ENCODE peak calls at places on chromosomes 6 and 20, in five cellular contexts. P is tibial artery, R is pancreas, Z is heart right ventricle, H is AG04450. K is an unnamed sample.

GRCh38 chr20:3846378-3846739 is 275 bp upstream of the MAVS start:
- DNase-seq in H (no peak), Z (no peak), R (no peak), P (no peak), K (no peak)

GRCh38 chr6:127904160-127904559 is 3.3 kb upstream of the THEMIS start:
- DNase-seq in H (no peak), Z (no peak), P (no peak), R (no peak), K (no peak)

GRCh38 chr20:25319241-25320034 is 71.2 kb downstream of the ABHD12 start:
- DNase-seq in P (no peak), Z (no peak), H (no peak), R (no peak), K (no peak)

GRCh38 chr6:14664112-14664592 is 546.6 kb downstream of the CD83 start:
- DNase-seq in Z (no peak), H (no peak), P (no peak), R (no peak), K (no peak)

GRCh38 chr20:49846206-49846807 is 33.7 kb downstream of the SLC9A8 start:
- DNase-seq in Z (no peak), R (no peak), H (no peak), P (no peak), K (no peak)

GRCh38 chr20:33233129-33233774 is 2.5 kb upstream of the BPIFA1 start:
- DNase-seq in H (no peak), R (no peak), P (no peak), Z (no peak), K (no peak)

GRCh38 chr20:48262955-48263354 is 477.7 kb upstream of the SULF2 start:
- DNase-seq in Z (no peak), R (no peak), H (no peak), P (no peak), K (peak; percentile 45)

GRCh38 chr6:79878142-79878748 is 69.1 kb downstream of the ELOVL4 start:
- DNase-seq in P (no peak), H (no peak), Z (peak; percentile 35), R (peak; percentile 49), K (no peak)

GRCh38 chr6:75166236-75166635 is 39.6 kb downstream of the COL12A1 start:
- DNase-seq in R (no peak), H (no peak), P (no peak), Z (no peak), K (no peak)

GRCh38 chr6:106163966-106164877 is 78.1 kb downstream of the PRDM1 start:
- DNase-seq in R (no peak), Z (no peak), H (peak; percentile 51), P (peak; percentile 46), K (no peak)

GRCh38 chr20:10067305-10067704 is 32.5 kb downstream of the ANKEF1 start:
- DNase-seq in Z (no peak), P (no peak), R (no peak), H (no peak), K (no peak)

GRCh38 chr20:39458452-39458851 is 496.3 kb downstream of the DHX35 start:
- DNase-seq in R (no peak), P (no peak), Z (no peak), H (no peak), K (no peak)

GRCh38 chr20:3749689-3750639 is 17.5 kb downstream of the HSPA12B start:
- DNase-seq in P (no peak), R (peak; percentile 81), H (no peak), Z (peak; percentile 34), K (no peak)

GRCh38 chr6:127854009-127854408 is 46.8 kb downstream of the THEMIS start:
- DNase-seq in P (no peak), H (no peak), Z (no peak), R (no peak), K (no peak)

GRCh38 chr20:49110767-49111694 is 64.9 kb downstream of the CSE1L start:
- DNase-seq in H (no peak), P (no peak), R (no peak), Z (no peak), K (no peak)

GRCh38 chr6:47413752-47414516 is 63.7 kb upstream of the CD2AP start:
- DNase-seq in H (peak; percentile 23), P (peak; percentile 25), R (no peak), Z (no peak), K (no peak)

GRCh38 chr20:19211661-19212523 is 550 bp upstream of the SLC24A3 start:
- DNase-seq in P (no peak), Z (peak; percentile 29), R (peak; percentile 68), H (no peak), K (no peak)

DNA sequence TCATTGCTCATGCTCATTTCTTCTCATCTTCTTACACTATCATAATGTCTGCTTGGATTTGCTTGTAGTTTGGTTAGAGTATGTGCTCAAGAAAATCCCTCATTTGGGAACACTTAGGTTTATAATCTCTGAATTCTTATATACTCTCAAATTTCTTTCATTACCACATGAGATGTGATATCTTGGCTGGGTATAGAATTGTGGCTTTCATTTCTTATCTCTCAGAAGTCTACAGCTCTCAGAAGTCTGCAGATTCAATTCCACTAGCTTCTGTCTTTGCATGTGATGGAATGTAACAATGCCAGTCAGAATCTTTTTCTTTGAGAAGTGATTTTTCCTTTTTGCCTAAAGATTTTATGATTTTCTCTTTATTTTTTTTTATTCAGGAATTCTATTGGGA is 50.9 kb downstream of the STMND1 start:
- DNase-seq in R (no peak), Z (no peak), H (no peak), P (no peak), K (no peak)
- H3K27ac ChIP-seq in R (no peak overlapping the region), Z (no peak overlapping the region), H (no peak overlapping the region), P (no peak overlapping the region), K (no peak overlapping the region)

GRCh38 chr6:147281895-147282565 is 77.8 kb downstream of the STXBP5 start:
- DNase-seq in R (no peak), P (no peak), Z (no peak), H (no peak), K (no peak)

GRCh38 chr6:147282566-147282959 is 78.3 kb downstream of the STXBP5 start:
- DNase-seq in R (no peak), P (no peak), H (no peak), Z (no peak), K (no peak)

GRCh38 chr6:147283460-147283859 is 79.2 kb downstream of the STXBP5 start:
- DNase-seq in P (no peak), R (no peak), H (no peak), Z (no peak), K (no peak)

GRCh38 chr6:147287869-147288271 is 83.7 kb downstream of the STXBP5 start:
- DNase-seq in H (no peak), Z (no peak), P (no peak), R (no peak), K (no peak)

DNA sequence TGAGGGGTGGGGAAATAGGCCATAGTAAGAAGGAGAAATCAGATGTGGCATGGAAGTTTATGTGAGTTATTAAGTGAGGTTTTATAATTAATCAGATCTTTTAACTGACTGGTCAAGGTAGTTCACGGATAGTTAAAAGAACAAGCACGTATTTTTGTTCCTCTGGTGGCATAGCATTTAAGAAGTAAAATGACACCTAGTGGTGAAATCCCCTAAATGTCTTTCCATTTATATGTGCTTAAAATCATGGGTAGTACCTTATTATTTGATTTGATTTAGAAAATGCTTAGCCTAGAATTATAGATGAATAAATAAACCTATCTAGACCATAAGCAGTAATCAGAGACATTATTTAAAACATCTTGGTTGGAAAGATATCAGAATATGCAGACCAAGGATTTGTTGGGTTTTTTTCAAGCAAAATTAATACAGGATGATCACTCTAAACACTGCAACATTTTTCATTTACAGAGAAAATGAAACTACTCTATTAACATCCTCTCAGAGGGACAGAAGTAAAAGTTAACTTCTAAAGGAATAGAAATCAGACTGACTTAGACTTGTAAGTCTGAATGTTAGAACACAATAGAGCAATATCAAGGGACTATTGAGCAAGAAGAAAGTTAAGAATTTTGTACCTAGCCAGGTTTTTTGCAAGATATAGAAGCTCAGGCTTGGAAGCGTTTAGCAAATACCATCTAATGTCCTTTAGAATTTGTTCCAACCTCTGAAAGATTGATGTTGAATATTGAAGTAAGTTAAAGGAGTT is 81.1 kb downstream of the STXBP5 start:
- DNase-seq in R (no peak), P (no peak), H (no peak), Z (no peak), K (no peak)
- H3K27ac ChIP-seq in R (no peak overlapping the region), P (no peak overlapping the region), H (no peak overlapping the region), Z (peak overlapping the region; percentile 24), K (no peak overlapping the region)

DNA sequence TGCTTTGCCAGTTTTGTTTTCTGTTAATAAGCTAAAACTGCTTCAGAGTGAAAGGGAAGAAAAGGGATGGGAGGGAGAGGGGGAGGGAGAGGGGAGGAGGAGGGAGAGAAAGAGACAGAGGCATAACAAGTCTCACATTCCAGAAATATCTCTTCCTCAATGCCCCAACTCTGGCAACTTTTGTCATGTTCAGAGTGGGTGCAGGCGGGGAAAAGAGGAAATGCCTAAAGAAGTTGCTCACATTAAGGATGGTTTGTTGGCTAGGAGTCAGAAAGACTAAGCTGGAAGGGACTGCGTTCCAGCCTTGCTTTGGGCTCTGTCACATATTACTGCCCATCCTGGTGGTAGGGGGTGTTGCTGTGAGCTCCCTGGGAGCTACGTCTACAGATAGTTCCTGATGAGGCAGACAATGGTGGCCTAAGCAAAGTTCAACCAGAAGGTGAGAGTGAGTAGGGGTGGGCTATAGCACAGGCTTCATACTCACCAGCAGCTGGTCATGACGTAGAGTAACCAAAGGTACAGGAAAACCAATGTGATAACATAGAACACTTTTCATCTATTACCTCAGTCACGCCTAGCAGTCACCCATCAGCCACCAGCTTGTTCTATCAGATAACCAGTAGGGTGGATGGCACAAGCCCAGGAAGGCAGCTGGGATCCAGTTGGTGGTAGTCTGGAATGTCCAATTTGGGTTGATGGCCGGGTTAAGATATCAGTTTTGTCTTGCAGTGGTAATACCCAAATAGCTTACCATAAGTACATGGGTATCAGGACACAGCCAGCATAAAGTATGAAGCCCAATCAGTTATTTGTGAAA is 2.1 kb downstream of the TSPYL4 start:
- DNase-seq in R (no peak), Z (no peak), H (no peak), P (no peak), K (no peak)
- H3K27ac ChIP-seq in R (no peak overlapping the region), Z (peak overlapping the region; percentile 28), H (no peak overlapping the region), P (peak overlapping the region; percentile 52), K (peak overlapping the region; percentile 0)

DNA sequence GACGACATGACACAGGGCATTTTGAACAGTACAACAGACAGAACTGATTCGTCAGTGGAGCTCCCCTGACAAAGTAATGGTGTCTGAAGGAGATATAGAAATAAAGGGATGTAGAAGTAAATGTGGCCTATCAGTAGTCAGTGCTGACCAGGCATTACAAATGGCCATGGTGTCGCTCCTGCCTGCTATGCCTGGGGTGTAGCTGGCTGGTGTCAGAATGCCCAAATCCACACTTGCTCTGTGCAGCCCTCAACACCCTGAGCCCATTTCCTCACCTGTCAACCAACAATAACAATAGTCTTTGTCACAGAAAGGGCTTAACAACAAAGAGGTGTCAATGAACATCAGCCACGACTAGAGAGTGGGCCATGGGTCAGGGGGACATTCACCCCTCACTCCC is 53.2 kb downstream of the MAP3K5 start:
- DNase-seq in P (no peak), H (no peak), R (no peak), Z (no peak), K (no peak)
- H3K27ac ChIP-seq in P (peak overlapping the region; percentile 55), H (no peak overlapping the region), R (peak overlapping the region; percentile 24), Z (no peak overlapping the region), K (peak overlapping the region; percentile 77)

GRCh38 chr20:38153011-38153329 is 12.1 kb downstream of the TGM2 start:
- DNase-seq in H (no peak), Z (no peak), R (no peak), P (no peak), K (no peak)
- H3K27ac ChIP-seq in H (peak overlapping the region; percentile 61), Z (peak overlapping the region; percentile 84), R (peak overlapping the region; percentile 89), P (peak overlapping the region; percentile 89), K (peak overlapping the region; percentile 94)

K was measured in coronary artery.